ENCODE peak calls at places on chromosome 1, in nine cellular contexts. W, E, O, L, H, P, Y, G and N are unnamed samples.

GRCh38 chr1:230375795-230376194 is 50.3 kb downstream of the PGBD5 start:
- DNase-seq in W (no peak), E (no peak), O (peak; percentile 19), L (no peak), H (no peak), P (no peak), Y (no peak), G (no peak), N (no peak)

GRCh38 chr1:155325596-155325893 is 4.9 kb downstream of the RUSC1 start:
- DNase-seq in W (no peak), E (no peak), O (no peak), L (no peak), H (no peak), P (no peak), Y (no peak), G (no peak), N (no peak)

GRCh38 chr1:48560114-48560513 is 88.1 kb upstream of the SPATA6 start:
- DNase-seq in W (no peak), E (no peak), O (no peak), L (no peak), H (no peak), P (no peak), Y (no peak), G (no peak), N (no peak)

GRCh38 chr1:9425859-9426258 is 113.4 kb upstream of the SLC25A33 start:
- DNase-seq in W (no peak), E (no peak), O (no peak), L (no peak), H (no peak), P (no peak), Y (no peak), G (no peak), N (no peak)

GRCh38 chr1:226471467-226471866 is 63.6 kb upstream of the PARP1 start:
- DNase-seq in W (no peak), E (no peak), O (no peak), L (no peak), H (no peak), P (no peak), Y (no peak), G (no peak), N (no peak)

GRCh38 chr1:75720820-75721219 is 3.7 kb upstream of the ACADM start:
- DNase-seq in W (no peak), E (no peak), O (no peak), L (no peak), H (no peak), P (no peak), Y (no peak), G (no peak), N (no peak)

GRCh38 chr1:23421752-23422312 is 2.7 kb downstream of the TCEA3 start:
- DNase-seq in W (no peak), E (no peak), O (no peak), L (no peak), H (no peak), P (no peak), Y (peak; percentile 53), G (peak; percentile 34), N (no peak)

GRCh38 chr1:7623886-7624285 is 147.2 kb upstream of the VAMP3 start:
- DNase-seq in W (no peak), E (no peak), O (no peak), L (no peak), H (no peak), P (no peak), Y (no peak), G (no peak), N (no peak)

GRCh38 chr1:243748706-243749283 is 101.2 kb downstream of the AKT3 start:
- DNase-seq in W (peak; percentile 39), E (no peak), O (peak; percentile 74), L (peak; percentile 73), H (peak; percentile 2), P (peak; percentile 19), Y (peak; percentile 67), G (peak; percentile 38), N (peak; percentile 50)

GRCh38 chr1:205396972-205397616 is 24.8 kb downstream of the LEMD1 start:
- DNase-seq in W (no peak), E (no peak), O (peak; percentile 82), L (peak; percentile 53), H (no peak), P (no peak), Y (peak; percentile 31), G (no peak), N (no peak)

GRCh38 chr1:154975409-154976205 is 1.1 kb downstream of the CKS1B start:
- DNase-seq in W (no peak), E (peak; percentile 81), O (peak; percentile 64), L (peak; percentile 73), H (no peak), P (peak; percentile 57), Y (peak; percentile 48), G (no peak), N (no peak)

GRCh38 chr1:1910651-1911389 is 4.2 kb upstream of the CALML6 start:
- DNase-seq in W (no peak), E (no peak), O (no peak), L (no peak), H (no peak), P (no peak), Y (no peak), G (no peak), N (no peak)

GRCh38 chr1:41599912-41600311 is 115.4 kb upstream of the EDN2 start:
- DNase-seq in W (no peak), E (no peak), O (no peak), L (peak; percentile 22), H (no peak), P (no peak), Y (no peak), G (no peak), N (no peak)

GRCh38 chr1:11676386-11677103 is 4.4 kb downstream of the MAD2L2 start:
- DNase-seq in W (no peak), E (no peak), O (no peak), L (no peak), H (no peak), P (no peak), Y (no peak), G (no peak), N (no peak)

GRCh38 chr1:214857716-214858115 is 224.8 kb upstream of the KCNK2 start:
- DNase-seq in W (no peak), E (no peak), O (no peak), L (peak; percentile 69), H (no peak), P (no peak), Y (no peak), G (no peak), N (no peak)

GRCh38 chr1:214516434-214517326 is 34.7 kb downstream of the PTPN14 start:
- DNase-seq in W (no peak), E (no peak), O (no peak), L (no peak), H (no peak), P (no peak), Y (no peak), G (no peak), N (no peak)

GRCh38 chr1:19087737-19088594 is 122.1 kb downstream of the UBR4 start:
- DNase-seq in W (no peak), E (no peak), O (no peak), L (no peak), H (no peak), P (no peak), Y (no peak), G (no peak), N (no peak)

GRCh38 chr1:153400244-153400643 is 9.4 kb upstream of the S100A8 start:
- DNase-seq in W (no peak), E (no peak), O (no peak), L (no peak), H (no peak), P (no peak), Y (no peak), G (no peak), N (no peak)

GRCh38 chr1:55059302-55060132 is 20.2 kb downstream of the PCSK9 start:
- DNase-seq in W (no peak), E (peak; percentile 47), O (no peak), L (no peak), H (no peak), P (no peak), Y (no peak), G (no peak), N (no peak)

GRCh38 chr1:216193839-216194443 is 229.3 kb downstream of the USH2A start:
- DNase-seq in W (no peak), E (no peak), O (no peak), L (no peak), H (no peak), P (no peak), Y (no peak), G (no peak), N (no peak)

GRCh38 chr1:165763442-165763841 is 5.2 kb downstream of the TMCO1 start:
- DNase-seq in W (no peak), E (no peak), O (no peak), L (no peak), H (no peak), P (no peak), Y (no peak), G (no peak), N (no peak)

GRCh38 chr1:2446394-2446793 is 29.7 kb upstream of the PLCH2 start:
- DNase-seq in W (no peak), E (no peak), O (peak; percentile 94), L (no peak), H (no peak), P (no peak), Y (no peak), G (no peak), N (no peak)

GRCh38 chr1:102724741-102725140 is 383.6 kb downstream of the COL11A1 start:
- DNase-seq in W (no peak), E (no peak), O (no peak), L (no peak), H (no peak), P (no peak), Y (no peak), G (no peak), N (no peak)

GRCh38 chr1:161824618-161825017 is 58.5 kb downstream of the ATF6 start:
- DNase-seq in W (no peak), E (no peak), O (no peak), L (no peak), H (no peak), P (no peak), Y (no peak), G (no peak), N (no peak)

GRCh38 chr1:226506921-226507320 is 41.6 kb upstream of the STUM start:
- DNase-seq in W (no peak), E (no peak), O (no peak), L (no peak), H (no peak), P (no peak), Y (no peak), G (no peak), N (no peak)

GRCh38 chr1:201311356-201312011 is 28.2 kb downstream of the PKP1 start:
- DNase-seq in W (no peak), E (no peak), O (no peak), L (no peak), H (no peak), P (no peak), Y (no peak), G (no peak), N (no peak)

GRCh38 chr1:8873506-8874229 is 4.8 kb downstream of the ENO1 start:
- DNase-seq in W (peak; percentile 97), E (peak; percentile 88), O (peak; percentile 66), L (peak; percentile 100), H (peak; percentile 50), P (peak; percentile 89), Y (peak; percentile 94), G (peak; percentile 93), N (no peak)

GRCh38 chr1:198970919-198971318 is 332.1 kb downstream of the PTPRC start:
- DNase-seq in W (no peak), E (no peak), O (no peak), L (peak; percentile 45), H (no peak), P (no peak), Y (no peak), G (peak; percentile 18), N (no peak)

GRCh38 chr1:3067671-3068399 is 1.2 kb upstream of the PRDM16 start:
- DNase-seq in W (no peak), E (no peak), O (peak; percentile 49), L (no peak), H (no peak), P (no peak), Y (no peak), G (no peak), N (no peak)

GRCh38 chr1:152112101-152112884 is 3.0 kb downstream of the TCHH start:
- DNase-seq in W (no peak), E (peak; percentile 54), O (peak; percentile 5), L (no peak), H (no peak), P (no peak), Y (no peak), G (no peak), N (no peak)

GRCh38 chr1:45002650-45003645 is 8.2 kb downstream of the HECTD3 start:
- DNase-seq in W (no peak), E (no peak), O (no peak), L (no peak), H (no peak), P (no peak), Y (no peak), G (no peak), N (no peak)